ENCODE peak calls at places on chromosomes 5 and 9, in seven cellular contexts. R, P, Q, M, E, F and B are unnamed samples. For H3K27me3, the result is how much of the 10 kb centered on the place peaks cover.

GRCh38 chr5:67992919-67993318 is 222.6 kb upstream of the PIK3R1 start:
- DNase-seq in R (no peak), P (no peak), Q (no peak), M (no peak), E (no peak), F (no peak), B (no peak)

GRCh38 chr9:85155380-85155779 is 485.9 kb downstream of the NTRK2 start:
- DNase-seq in R (no peak), P (no peak), Q (no peak), M (no peak), E (no peak), F (no peak), B (no peak)

GRCh38 chr5:149313151-149313841 is 32.0 kb upstream of the GRPEL2 start:
- DNase-seq in R (no peak), P (no peak), Q (no peak), M (no peak), E (no peak), F (no peak), B (no peak)

GRCh38 chr5:116075117-116075910 is 9.5 kb upstream of the COMMD10 start:
- DNase-seq in R (no peak), P (no peak), Q (no peak), M (no peak), E (no peak), F (no peak), B (no peak)

GRCh38 chr5:99315413-99316178 is 386.8 kb upstream of the CHD1 start:
- DNase-seq in R (no peak), P (no peak), Q (no peak), M (no peak), E (no peak), F (no peak), B (no peak)

GRCh38 chr5:145554399-145554798 is 280.7 kb downstream of the PRELID2 start:
- DNase-seq in R (no peak), P (no peak), Q (no peak), M (no peak), E (peak), F (no peak), B (no peak)

GRCh38 chr9:6788175-6789016 is 30.6 kb downstream of the KDM4C start:
- DNase-seq in R (no peak), P (no peak), Q (no peak), M (peak), E (peak), F (peak), B (no peak)

GRCh38 chr5:5497132-5497748 is 74.8 kb downstream of the ICE1 start:
- DNase-seq in R (peak), P (peak), Q (no peak), M (peak), E (peak), F (no peak), B (no peak)

GRCh38 chr5:93850311-93850710 is 108.9 kb upstream of the POU5F2 start:
- DNase-seq in R (no peak), P (no peak), Q (no peak), M (no peak), E (no peak), F (no peak), B (no peak)

GRCh38 chr9:87445646-87446045 is 52.0 kb upstream of the DAPK1 start:
- DNase-seq in R (no peak), P (peak), Q (no peak), M (peak), E (peak), F (no peak), B (no peak)

GRCh38 chr9:128579194-128579593 is 26.8 kb downstream of the SPTAN1 start:
- DNase-seq in R (no peak), P (no peak), Q (no peak), M (no peak), E (no peak), F (no peak), B (no peak)

GRCh38 chr5:139796061-139796806 is 626 bp downstream of the PSD2 start:
- DNase-seq in R (no peak), P (no peak), Q (no peak), M (peak), E (no peak), F (no peak), B (no peak)

GRCh38 chr5:14141764-14142163 is 1.4 kb upstream of the TRIO start:
- DNase-seq in R (no peak), P (no peak), Q (no peak), M (no peak), E (no peak), F (no peak), B (no peak)
- H3K4me3 ChIP-seq in R (no peak), P (no peak), Q (no peak), M (peak), E (peak), F (peak), B (peak)

DNA sequence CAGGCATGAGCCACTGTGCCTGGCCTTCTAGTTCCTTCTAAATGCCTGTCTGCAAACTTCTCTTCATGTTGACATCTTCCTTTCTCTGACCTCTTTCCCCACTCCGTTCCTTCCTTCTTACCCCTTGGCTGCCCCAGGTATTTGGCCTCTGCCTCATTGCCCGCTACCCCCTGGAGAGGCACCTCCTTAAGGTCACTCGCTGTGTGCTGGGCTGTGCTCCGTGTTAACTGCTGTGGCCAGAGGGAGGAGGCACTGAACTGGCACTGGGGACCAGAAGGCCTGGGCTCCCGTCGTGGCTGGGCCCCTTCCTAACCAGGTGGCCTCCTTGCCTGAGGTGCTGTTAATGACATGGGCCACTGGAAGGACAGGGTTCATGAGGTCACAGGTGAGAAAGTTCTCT is 39.4 kb downstream of the LAMC3 start:
- DNase-seq in R (no peak), P (no peak), Q (no peak), M (no peak), E (no peak), F (no peak), B (no peak)
- H3K27me3 ChIP-seq in R (under half), P (under half), Q (under half), M (under half), E (under half), F (under half), B (under half)

DNA sequence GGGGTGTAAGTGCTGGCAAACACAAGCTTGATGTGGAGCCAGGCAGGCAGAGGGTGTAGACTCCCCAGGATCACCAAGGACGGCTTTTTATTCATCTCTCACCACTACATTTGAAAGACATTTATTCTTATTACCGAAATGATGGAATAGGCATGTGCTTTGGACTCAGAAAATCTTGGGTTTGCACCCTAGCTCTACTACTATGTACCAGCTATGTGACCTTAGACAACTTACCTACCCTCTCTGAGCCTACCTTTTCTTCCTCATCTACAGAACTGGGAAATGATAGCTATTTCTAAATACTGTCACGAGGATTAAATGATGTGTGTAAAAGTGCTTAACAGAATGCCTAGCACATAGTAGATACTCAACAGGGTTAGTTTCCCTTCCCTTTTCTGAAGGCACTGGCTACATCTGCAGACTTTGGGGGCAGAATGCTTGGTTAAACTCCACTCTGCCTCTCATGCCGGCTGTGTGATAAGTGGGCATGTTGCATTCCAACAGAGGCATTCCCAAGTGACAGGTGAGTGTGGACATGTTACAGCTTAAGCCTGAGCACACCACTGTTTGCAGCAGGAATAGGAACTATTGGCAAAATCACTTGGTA is 94.8 kb downstream of the SLC1A3 start:
- DNase-seq in R (no peak), P (no peak), Q (no peak), M (no peak), E (peak), F (no peak), B (no peak)
- H3K4me3 ChIP-seq in R (no peak), P (no peak), Q (no peak), M (no peak), E (no peak), F (no peak), B (no peak)

DNA sequence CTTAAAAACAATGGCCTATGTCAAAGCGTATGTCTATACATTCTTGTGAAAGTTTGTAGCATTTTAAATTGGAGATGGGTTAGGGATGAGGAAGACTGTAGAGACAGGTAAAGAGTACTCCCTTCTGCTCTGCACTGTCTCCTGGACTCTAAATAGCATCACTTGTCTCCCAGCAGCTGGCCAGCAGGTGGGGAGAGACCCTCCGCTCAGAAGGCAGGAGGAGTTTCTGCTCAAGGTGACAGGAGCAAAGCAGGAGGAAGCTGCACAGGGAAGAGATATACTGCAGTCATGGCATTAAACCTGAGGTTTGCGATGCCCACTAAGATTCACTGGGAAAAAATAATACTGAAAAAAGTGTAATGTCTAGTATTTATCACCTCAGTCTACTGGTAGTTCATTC is 10.7 kb upstream of the ASTN2 start:
- DNase-seq in R (no peak), P (no peak), Q (no peak), M (no peak), E (no peak), F (no peak), B (no peak)
- H3K27me3 ChIP-seq in R (under half), P (under half), Q (under half), M (under half), E (under half), F (under half), B (under half)

GRCh38 chr5:134275822-134276221 is 49.9 kb upstream of the PPP2CA start:
- DNase-seq in R (no peak), P (no peak), Q (no peak), M (no peak), E (no peak), F (no peak), B (no peak)
- H3K4me3 ChIP-seq in R (no peak), P (no peak), Q (no peak), M (no peak), E (no peak), F (no peak), B (no peak)

GRCh38 chr9:93990448-93990847 is 35.3 kb upstream of the BARX1 start:
- DNase-seq in R (no peak), P (no peak), Q (no peak), M (no peak), E (no peak), F (no peak), B (no peak)
- H3K27me3 ChIP-seq in R (under half), P (under half), Q (under half), M (under half), E (under half), F (under half), B (under half)

GRCh38 chr5:132493821-132494220 is 3.2 kb upstream of the IRF1 start:
- DNase-seq in R (peak), P (no peak), Q (no peak), M (no peak), E (no peak), F (peak), B (no peak)

GRCh38 chr5:132496631-132497487 is 6.3 kb upstream of the IRF1 start:
- DNase-seq in R (peak), P (peak), Q (peak), M (peak), E (peak), F (peak), B (peak)

GRCh38 chr5:132495672-132496630 is 5.4 kb upstream of the IRF1 start:
- DNase-seq in R (peak), P (peak), Q (peak), M (peak), E (peak), F (peak), B (peak)

GRCh38 chr5:132493241-132493640 is 2.7 kb upstream of the IRF1 start:
- DNase-seq in R (peak), P (no peak), Q (no peak), M (peak), E (no peak), F (peak), B (no peak)

DNA sequence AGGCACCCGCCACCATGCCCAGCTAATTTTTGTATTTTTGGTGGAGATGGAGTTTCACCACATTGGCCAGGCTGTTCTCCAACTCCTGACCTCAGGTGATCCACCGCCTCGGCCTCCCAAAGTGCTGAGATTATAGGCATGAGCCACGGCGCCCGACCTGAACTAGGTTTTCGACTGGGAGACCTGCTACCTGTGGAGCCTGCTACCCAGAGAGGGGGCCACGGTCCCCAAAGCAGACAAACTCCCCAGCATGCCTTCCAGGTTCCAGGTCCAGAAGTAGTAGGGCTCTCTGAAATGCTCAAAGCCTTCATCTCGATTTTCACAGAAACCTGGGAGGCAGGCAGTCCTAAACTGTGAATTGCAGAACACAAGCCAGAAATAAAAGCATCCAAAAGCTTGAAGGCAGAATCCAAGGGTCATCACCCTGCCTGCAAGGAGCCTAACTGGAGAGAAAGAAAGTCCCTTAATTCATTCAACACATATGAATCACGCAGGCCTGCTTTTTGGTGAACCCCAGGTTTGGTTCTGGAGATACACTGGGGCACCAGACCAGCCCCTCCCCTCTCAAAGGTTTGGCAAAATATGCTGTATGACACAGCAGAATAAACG is 4.6 kb upstream of the IRF1 start:
- DNase-seq in R (peak), P (no peak), Q (no peak), M (peak), E (no peak), F (no peak), B (no peak)
- H3K4me3 ChIP-seq in R (peak), P (peak), Q (peak), M (peak), E (peak), F (peak), B (peak)

GRCh38 chr5:65186646-65187227 is 295.0 kb downstream of the ADAMTS6 start:
- DNase-seq in R (no peak), P (no peak), Q (no peak), M (no peak), E (no peak), F (no peak), B (no peak)

GRCh38 chr5:65190328-65191053 is 291.2 kb downstream of the ADAMTS6 start:
- DNase-seq in R (no peak), P (no peak), Q (no peak), M (no peak), E (no peak), F (no peak), B (no peak)

GRCh38 chr5:65184780-65185179 is 296.9 kb downstream of the ADAMTS6 start:
- DNase-seq in R (no peak), P (no peak), Q (no peak), M (no peak), E (no peak), F (no peak), B (no peak)

GRCh38 chr5:65185468-65185867 is 296.3 kb downstream of the ADAMTS6 start:
- DNase-seq in R (no peak), P (no peak), Q (no peak), M (no peak), E (no peak), F (no peak), B (no peak)
- H3K27me3 ChIP-seq in R (under half), P (under half), Q (under half), M (under half), E (under half), F (under half), B (under half)

GRCh38 chr9:763692-764091 is 77.8 kb upstream of the DMRT1 start:
- DNase-seq in R (no peak), P (no peak), Q (no peak), M (no peak), E (no peak), F (no peak), B (no peak)
- H3K4me3 ChIP-seq in R (peak), P (no peak), Q (peak), M (peak), E (peak), F (peak), B (peak)